ENCODE peak calls at places on chromosomes 13 and 19, in seven cellular contexts. Z is T-helper 2 cell, O is posterior cingulate gyrus, Y is dorsolateral prefrontal cortex, H is NCI-H774, L is adrenal gland, Q is HT-29. N is an unnamed sample.

GRCh38 chr19:17968376-17968775 is 1.5 kb downstream of the KCNN1 start:
- DNase-seq in Z (no peak), O (no peak), Y (no peak), H (no peak), L (no peak), Q (no peak), N (no peak)

GRCh38 chr13:41145136-41145908 is 12.7 kb upstream of the KBTBD6 start:
- DNase-seq in Z (no peak), O (no peak), Y (no peak), H (no peak), L (no peak), Q (no peak), N (no peak)

GRCh38 chr19:33794578-33795369 is 1.9 kb upstream of the KCTD15 start:
- DNase-seq in Z (no peak), O (no peak), Y (no peak), H (no peak), L (no peak), Q (peak), N (peak)

GRCh38 chr13:99281811-99282263 is 23.7 kb upstream of the GPR18 start:
- DNase-seq in Z (no peak), O (no peak), Y (no peak), H (no peak), L (peak), Q (no peak), N (no peak)

GRCh38 chr19:2096543-2097329 is at the start of gene IZUMO4:
- DNase-seq in Z (peak), O (peak), Y (peak), H (peak), L (peak), Q (peak), N (peak)

GRCh38 chr13:84405286-84405685 is 523.0 kb upstream of the SLITRK1 start:
- DNase-seq in Z (no peak), O (no peak), Y (no peak), H (no peak), L (no peak), Q (no peak), N (no peak)

GRCh38 chr19:7888826-7889217 is 512 bp downstream of the LRRC8E start:
- DNase-seq in Z (no peak), O (no peak), Y (no peak), H (no peak), L (no peak), Q (no peak), N (no peak)

GRCh38 chr19:2167896-2168618 is 4.3 kb downstream of the DOT1L start:
- DNase-seq in Z (no peak), O (no peak), Y (no peak), H (no peak), L (peak), Q (no peak), N (peak)

GRCh38 chr19:41792513-41793413 is 3.6 kb upstream of the CEACAM3 start:
- DNase-seq in Z (peak), O (no peak), Y (no peak), H (no peak), L (peak), Q (peak), N (peak)

GRCh38 chr13:110347535-110348308 is 40.6 kb downstream of the COL4A2 start:
- DNase-seq in Z (no peak), O (no peak), Y (no peak), H (no peak), L (peak), Q (peak), N (no peak)

GRCh38 chr19:58203814-58204475 is 21.1 kb downstream of the ZNF274 start:
- DNase-seq in Z (no peak), O (no peak), Y (no peak), H (no peak), L (no peak), Q (no peak), N (no peak)

GRCh38 chr13:31956944-31957644 is 74.5 kb upstream of the FRY start:
- DNase-seq in Z (no peak), O (no peak), Y (no peak), H (no peak), L (no peak), Q (no peak), N (no peak)

GRCh38 chr13:77386880-77387606 is 60.1 kb upstream of the MYCBP2 start:
- DNase-seq in Z (no peak), O (no peak), Y (no peak), H (no peak), L (no peak), Q (no peak), N (peak)

GRCh38 chr19:23283925-23284324 is 33.7 kb upstream of the ZNF724 start:
- DNase-seq in Z (peak), O (peak), Y (peak), H (no peak), L (peak), Q (peak), N (peak)

GRCh38 chr19:44570984-44571684 is 41.7 kb upstream of the CEACAM20 start:
- DNase-seq in Z (no peak), O (peak), Y (no peak), H (peak), L (peak), Q (peak), N (peak)

GRCh38 chr13:39370554-39370953 is 232.4 kb downstream of the LHFPL6 start:
- DNase-seq in Z (no peak), O (no peak), Y (no peak), H (no peak), L (peak), Q (no peak), N (peak)

N was measured in midbrain.